ENCODE peak calls at places on chromosomes 7 and 10, in ten cellular contexts. One of them, this sample, is unnamed.

GRCh38 chr7:19146699-19147098 is 1.5 kb upstream of the FERD3L start:
- DNase-seq in RWPE1: peak; percentile 55
- DNase-seq in NCI-H1092: no peak
- DNase-seq in GM12865: no peak
- DNase-seq in NCI-H1694 treated with DMSO at 0.1 percent for 48 hours: no peak
- DNase-seq in breast epithelium: no peak
- DNase-seq in ELR: peak; percentile 32
- DNase-seq in Peyer's patch: no peak
- DNase-seq in GM03348: peak; percentile 16
- DNase-seq in HT-29: peak; percentile 13
- DNase-seq in this sample: no peak

GRCh38 chr7:17147409-17147808 is 151.0 kb upstream of the AHR start:
- DNase-seq in NCI-H1694 treated with DMSO at 0.1 percent for 48 hours: no peak
- DNase-seq in RWPE1: no peak
- DNase-seq in GM03348: peak; percentile 26
- DNase-seq in GM12865: no peak
- DNase-seq in NCI-H1092: no peak
- DNase-seq in breast epithelium: no peak
- DNase-seq in Peyer's patch: no peak
- DNase-seq in ELR: peak; percentile 68
- DNase-seq in HT-29: no peak
- DNase-seq in this sample: no peak

GRCh38 chr7:98866341-98866740 is 3.5 kb downstream of the TMEM130 start:
- DNase-seq in ELR: no peak
- DNase-seq in Peyer's patch: peak; percentile 18
- DNase-seq in GM12865: no peak
- DNase-seq in GM03348: no peak
- DNase-seq in HT-29: no peak
- DNase-seq in breast epithelium: no peak
- DNase-seq in NCI-H1092: no peak
- DNase-seq in RWPE1: no peak
- DNase-seq in NCI-H1694 treated with DMSO at 0.1 percent for 48 hours: no peak
- DNase-seq in this sample: no peak

GRCh38 chr10:53646525-53646924 is 873.9 kb upstream of the MBL2 start:
- DNase-seq in breast epithelium: no peak
- DNase-seq in Peyer's patch: no peak
- DNase-seq in NCI-H1694 treated with DMSO at 0.1 percent for 48 hours: no peak
- DNase-seq in NCI-H1092: no peak
- DNase-seq in GM12865: no peak
- DNase-seq in ELR: no peak
- DNase-seq in HT-29: no peak
- DNase-seq in GM03348: no peak
- DNase-seq in RWPE1: no peak
- DNase-seq in this sample: no peak

GRCh38 chr7:142384508-142384922 is 126.7 kb upstream of the PRSS58 start:
- DNase-seq in ELR: peak; percentile 91
- DNase-seq in HT-29: no peak
- DNase-seq in GM03348: peak; percentile 54
- DNase-seq in NCI-H1092: no peak
- DNase-seq in breast epithelium: no peak
- DNase-seq in NCI-H1694 treated with DMSO at 0.1 percent for 48 hours: no peak
- DNase-seq in RWPE1: peak; percentile 35
- DNase-seq in GM12865: no peak
- DNase-seq in Peyer's patch: no peak
- DNase-seq in this sample: no peak

GRCh38 chr10:43292745-43293676 is 26.1 kb upstream of the RASGEF1A start:
- DNase-seq in breast epithelium: peak; percentile 60
- DNase-seq in RWPE1: peak; percentile 55
- DNase-seq in NCI-H1694 treated with DMSO at 0.1 percent for 48 hours: peak; percentile 43
- DNase-seq in ELR: peak; percentile 61
- DNase-seq in HT-29: peak; percentile 75
- DNase-seq in GM12865: peak; percentile 53
- DNase-seq in Peyer's patch: peak; percentile 65
- DNase-seq in NCI-H1092: peak; percentile 36
- DNase-seq in GM03348: peak; percentile 81
- DNase-seq in this sample: no peak

GRCh38 chr10:30840386-30841074 is 191.1 kb downstream of the ZNF438 start:
- DNase-seq in ELR: no peak
- DNase-seq in NCI-H1694 treated with DMSO at 0.1 percent for 48 hours: no peak
- DNase-seq in Peyer's patch: no peak
- DNase-seq in NCI-H1092: no peak
- DNase-seq in GM03348: peak; percentile 28
- DNase-seq in RWPE1: no peak
- DNase-seq in HT-29: peak; percentile 21
- DNase-seq in breast epithelium: no peak
- DNase-seq in GM12865: no peak
- DNase-seq in this sample: no peak

GRCh38 chr10:72145657-72146450 is 57.5 kb upstream of the SPOCK2 start:
- DNase-seq in Peyer's patch: no peak
- DNase-seq in NCI-H1694 treated with DMSO at 0.1 percent for 48 hours: no peak
- DNase-seq in ELR: no peak
- DNase-seq in GM03348: no peak
- DNase-seq in breast epithelium: no peak
- DNase-seq in NCI-H1092: no peak
- DNase-seq in GM12865: no peak
- DNase-seq in HT-29: no peak
- DNase-seq in RWPE1: no peak
- DNase-seq in this sample: no peak

GRCh38 chr7:151461096-151461941 is 21.4 kb upstream of the CRYGN start:
- DNase-seq in RWPE1: no peak
- DNase-seq in Peyer's patch: no peak
- DNase-seq in HT-29: no peak
- DNase-seq in NCI-H1092: no peak
- DNase-seq in breast epithelium: no peak
- DNase-seq in NCI-H1694 treated with DMSO at 0.1 percent for 48 hours: no peak
- DNase-seq in ELR: no peak
- DNase-seq in GM03348: no peak
- DNase-seq in GM12865: no peak
- DNase-seq in this sample: no peak

GRCh38 chr7:47283497-47284131 is 298.3 kb downstream of the TNS3 start:
- DNase-seq in NCI-H1092: no peak
- DNase-seq in Peyer's patch: peak; percentile 90
- DNase-seq in GM03348: no peak
- DNase-seq in breast epithelium: no peak
- DNase-seq in GM12865: no peak
- DNase-seq in ELR: no peak
- DNase-seq in NCI-H1694 treated with DMSO at 0.1 percent for 48 hours: no peak
- DNase-seq in HT-29: peak; percentile 75
- DNase-seq in RWPE1: peak; percentile 71
- DNase-seq in this sample: no peak

GRCh38 chr10:34813626-34814227 is 1.4 kb downstream of the PARD3 start:
- DNase-seq in Peyer's patch: no peak
- DNase-seq in NCI-H1092: no peak
- DNase-seq in breast epithelium: no peak
- DNase-seq in HT-29: peak; percentile 47
- DNase-seq in GM12865: no peak
- DNase-seq in RWPE1: peak; percentile 56
- DNase-seq in ELR: peak; percentile 70
- DNase-seq in GM03348: peak; percentile 77
- DNase-seq in NCI-H1694 treated with DMSO at 0.1 percent for 48 hours: no peak
- DNase-seq in this sample: no peak

GRCh38 chr7:112938895-112939588 is 147.6 kb downstream of the GPR85 start:
- DNase-seq in ELR: peak; percentile 57
- DNase-seq in GM12865: no peak
- DNase-seq in GM03348: peak; percentile 50
- DNase-seq in NCI-H1694 treated with DMSO at 0.1 percent for 48 hours: no peak
- DNase-seq in HT-29: peak; percentile 13
- DNase-seq in NCI-H1092: no peak
- DNase-seq in RWPE1: peak; percentile 20
- DNase-seq in Peyer's patch: no peak
- DNase-seq in breast epithelium: peak; percentile 51
- DNase-seq in this sample: no peak

GRCh38 chr10:35614312-35614711 is 9.2 kb downstream of the GJD4 start:
- DNase-seq in breast epithelium: no peak
- DNase-seq in NCI-H1092: no peak
- DNase-seq in GM03348: no peak
- DNase-seq in ELR: no peak
- DNase-seq in Peyer's patch: no peak
- DNase-seq in GM12865: no peak
- DNase-seq in HT-29: no peak
- DNase-seq in RWPE1: no peak
- DNase-seq in NCI-H1694 treated with DMSO at 0.1 percent for 48 hours: no peak
- DNase-seq in this sample: no peak

GRCh38 chr10:96468845-96469244 is 44.9 kb downstream of the TLL2 start:
- DNase-seq in ELR: no peak
- DNase-seq in RWPE1: no peak
- DNase-seq in GM03348: no peak
- DNase-seq in HT-29: no peak
- DNase-seq in NCI-H1694 treated with DMSO at 0.1 percent for 48 hours: no peak
- DNase-seq in NCI-H1092: no peak
- DNase-seq in GM12865: no peak
- DNase-seq in breast epithelium: no peak
- DNase-seq in Peyer's patch: no peak
- DNase-seq in this sample: no peak

GRCh38 chr10:36344816-36345215 is 702.7 kb upstream of the FZD8 start:
- DNase-seq in NCI-H1694 treated with DMSO at 0.1 percent for 48 hours: no peak
- DNase-seq in Peyer's patch: no peak
- DNase-seq in ELR: no peak
- DNase-seq in HT-29: no peak
- DNase-seq in GM12865: no peak
- DNase-seq in GM03348: no peak
- DNase-seq in NCI-H1092: no peak
- DNase-seq in breast epithelium: no peak
- DNase-seq in RWPE1: no peak
- DNase-seq in this sample: no peak

GRCh38 chr7:25968205-25968993 is 183.6 kb upstream of the NFE2L3 start:
- DNase-seq in HT-29: no peak
- DNase-seq in GM03348: no peak
- DNase-seq in ELR: no peak
- DNase-seq in GM12865: peak; percentile 97
- DNase-seq in breast epithelium: no peak
- DNase-seq in RWPE1: no peak
- DNase-seq in NCI-H1092: no peak
- DNase-seq in NCI-H1694 treated with DMSO at 0.1 percent for 48 hours: no peak
- DNase-seq in Peyer's patch: no peak
- DNase-seq in this sample: no peak

GRCh38 chr7:66190504-66190857 is 14.7 kb upstream of the TPST1 start:
- DNase-seq in NCI-H1092: no peak
- DNase-seq in breast epithelium: no peak
- DNase-seq in ELR: no peak
- DNase-seq in GM12865: no peak
- DNase-seq in NCI-H1694 treated with DMSO at 0.1 percent for 48 hours: no peak
- DNase-seq in HT-29: no peak
- DNase-seq in Peyer's patch: no peak
- DNase-seq in RWPE1: no peak
- DNase-seq in GM03348: no peak
- DNase-seq in this sample: no peak

GRCh38 chr7:94973844-94974243 is 66.5 kb downstream of the PPP1R9A start:
- DNase-seq in GM12865: no peak
- DNase-seq in breast epithelium: no peak
- DNase-seq in HT-29: no peak
- DNase-seq in RWPE1: no peak
- DNase-seq in Peyer's patch: no peak
- DNase-seq in NCI-H1092: no peak
- DNase-seq in GM03348: no peak
- DNase-seq in ELR: no peak
- DNase-seq in NCI-H1694 treated with DMSO at 0.1 percent for 48 hours: no peak
- DNase-seq in this sample: no peak

GRCh38 chr7:128410092-128410665 is 397 bp upstream of the IMPDH1 start:
- DNase-seq in HT-29: peak; percentile 90
- DNase-seq in NCI-H1092: no peak
- DNase-seq in Peyer's patch: no peak
- DNase-seq in NCI-H1694 treated with DMSO at 0.1 percent for 48 hours: peak; percentile 42
- DNase-seq in RWPE1: peak; percentile 35
- DNase-seq in ELR: peak; percentile 84
- DNase-seq in breast epithelium: no peak
- DNase-seq in GM12865: no peak
- DNase-seq in GM03348: peak; percentile 82
- DNase-seq in this sample: no peak

GRCh38 chr7:75879771-75880184 is 944 bp downstream of the RHBDD2 start:
- DNase-seq in breast epithelium: no peak
- DNase-seq in NCI-H1694 treated with DMSO at 0.1 percent for 48 hours: no peak
- DNase-seq in ELR: peak; percentile 50
- DNase-seq in GM12865: no peak
- DNase-seq in NCI-H1092: no peak
- DNase-seq in HT-29: peak; percentile 14
- DNase-seq in GM03348: peak; percentile 31
- DNase-seq in RWPE1: no peak
- DNase-seq in Peyer's patch: no peak
- DNase-seq in this sample: no peak

GRCh38 chr7:36034020-36034419 is 119.0 kb upstream of the EEPD1 start:
- DNase-seq in NCI-H1694 treated with DMSO at 0.1 percent for 48 hours: no peak
- DNase-seq in NCI-H1092: no peak
- DNase-seq in GM03348: peak; percentile 52
- DNase-seq in RWPE1: peak; percentile 38
- DNase-seq in HT-29: no peak
- DNase-seq in Peyer's patch: no peak
- DNase-seq in breast epithelium: no peak
- DNase-seq in ELR: peak; percentile 92
- DNase-seq in GM12865: no peak
- DNase-seq in this sample: no peak

GRCh38 chr10:109191341-109191740 is 732.0 kb downstream of the XPNPEP1 start:
- DNase-seq in breast epithelium: no peak
- DNase-seq in ELR: no peak
- DNase-seq in Peyer's patch: no peak
- DNase-seq in NCI-H1092: no peak
- DNase-seq in NCI-H1694 treated with DMSO at 0.1 percent for 48 hours: no peak
- DNase-seq in HT-29: no peak
- DNase-seq in GM03348: no peak
- DNase-seq in GM12865: no peak
- DNase-seq in RWPE1: no peak
- DNase-seq in this sample: no peak

GRCh38 chr7:28042721-28043120 is 137.9 kb downstream of the JAZF1 start:
- DNase-seq in GM12865: no peak
- DNase-seq in RWPE1: no peak
- DNase-seq in Peyer's patch: no peak
- DNase-seq in NCI-H1092: no peak
- DNase-seq in ELR: no peak
- DNase-seq in NCI-H1694 treated with DMSO at 0.1 percent for 48 hours: no peak
- DNase-seq in HT-29: no peak
- DNase-seq in GM03348: no peak
- DNase-seq in breast epithelium: no peak
- DNase-seq in this sample: no peak

GRCh38 chr10:43122096-43122495 is 16.1 kb upstream of the CSGALNACT2 start:
- DNase-seq in RWPE1: no peak
- DNase-seq in NCI-H1092: no peak
- DNase-seq in GM03348: no peak
- DNase-seq in HT-29: no peak
- DNase-seq in GM12865: no peak
- DNase-seq in Peyer's patch: no peak
- DNase-seq in NCI-H1694 treated with DMSO at 0.1 percent for 48 hours: no peak
- DNase-seq in ELR: no peak
- DNase-seq in breast epithelium: no peak
- DNase-seq in this sample: no peak

GRCh38 chr10:116490028-116490662 is 55.6 kb upstream of the PNLIP start:
- DNase-seq in ELR: peak; percentile 56
- DNase-seq in breast epithelium: no peak
- DNase-seq in NCI-H1694 treated with DMSO at 0.1 percent for 48 hours: peak; percentile 0
- DNase-seq in NCI-H1092: no peak
- DNase-seq in HT-29: peak; percentile 53
- DNase-seq in GM12865: peak; percentile 9
- DNase-seq in GM03348: peak; percentile 67
- DNase-seq in RWPE1: peak; percentile 59
- DNase-seq in Peyer's patch: no peak
- DNase-seq in this sample: no peak